ENCODE peak calls at places on chromosomes 5 and 9, in six cellular contexts. H is NCI-H1092 treated with DMSO at 0.1 percent for 48 hours; S is aorta; V is GM12865; Q is activated CD4-positive, alpha-beta T cell treated with anti-CD3 and anti-CD28 coated beads, Interleukin-2, amount 50 U/mL, for 48 hours; X is NCI-H460. T is an unnamed sample.
A peak's percentile ranks its signal among the peaks of the same experiment; 100 is the strongest.

GRCh38 chr5:132772291-132773070 is 4.6 kb downstream of the SEPTIN8 start:
- DNase-seq in H (no peak), S (peak; percentile 48), V (no peak), Q (no peak), X (no peak), T (no peak)

GRCh38 chr9:3863114-3863528 is 337.3 kb upstream of the RFX3 start:
- DNase-seq in H (no peak), S (no peak), V (peak; percentile 60), Q (no peak), X (no peak), T (peak; percentile 21)

GRCh38 chr9:35839926-35840325 is 10.9 kb downstream of the TMEM8B start:
- DNase-seq in H (no peak), S (no peak), V (no peak), Q (no peak), X (no peak), T (no peak)

GRCh38 chr9:16964228-16964627 is 93.8 kb upstream of the BNC2 start:
- DNase-seq in H (no peak), S (no peak), V (no peak), Q (no peak), X (no peak), T (no peak)

GRCh38 chr5:84603557-84604185 is 219.0 kb upstream of the EDIL3 start:
- DNase-seq in H (no peak), S (no peak), V (no peak), Q (no peak), X (no peak), T (no peak)

GRCh38 chr5:2169862-2170820 is 287.4 kb upstream of the IRX4 start:
- DNase-seq in H (peak; percentile 36), S (peak; percentile 73), V (no peak), Q (no peak), X (no peak), T (no peak)

GRCh38 chr5:51731641-51732040 is 348.4 kb downstream of the ISL1 start:
- DNase-seq in H (no peak), S (no peak), V (no peak), Q (no peak), X (no peak), T (no peak)

GRCh38 chr5:108141676-108142075 is 240.2 kb downstream of the FBXL17 start:
- DNase-seq in H (no peak), S (no peak), V (peak; percentile 4), Q (no peak), X (no peak), T (no peak)

GRCh38 chr9:89518466-89519392 is 20.8 kb upstream of the SEMA4D start:
- DNase-seq in H (no peak), S (no peak), V (peak; percentile 79), Q (no peak), X (no peak), T (no peak)

GRCh38 chr5:10988637-10989036 is 227.6 kb upstream of the DAP start:
- DNase-seq in H (no peak), S (no peak), V (peak; percentile 29), Q (no peak), X (no peak), T (peak; percentile 24)

GRCh38 chr5:122846051-122846567 is 696 bp downstream of the SNX24 start:
- DNase-seq in H (peak; percentile 3), S (no peak), V (no peak), Q (no peak), X (peak; percentile 35), T (no peak)

GRCh38 chr9:96654450-96655197 is 493 bp downstream of the PRXL2C start:
- DNase-seq in H (peak; percentile 75), S (peak; percentile 96), V (peak; percentile 56), Q (peak; percentile 55), X (peak; percentile 34), T (peak; percentile 54)

GRCh38 chr9:94687451-94687850 is 39.0 kb upstream of the AOPEP start:
- DNase-seq in H (peak; percentile 14), S (no peak), V (no peak), Q (no peak), X (no peak), T (no peak)

GRCh38 chr5:179416114-179416730 is 71.0 kb upstream of the ADAMTS2 start:
- DNase-seq in H (no peak), S (peak; percentile 49), V (no peak), Q (no peak), X (no peak), T (no peak)